ENCODE peak calls at places on chromosomes 13 and 19, in five cellular contexts. I is cardiac muscle cell, N is WTC11, A is RWPE1, L is left lung. U is an unnamed sample.

GRCh38 chr19:45419396-45419795 is 4.3 kb downstream of the ERCC1 start:
- DNase-seq in I (no peak), N (no peak), A (no peak), L (peak; percentile 63), U (peak; percentile 82)

GRCh38 chr13:110044521-110045200 is 258.3 kb upstream of the IRS2 start:
- DNase-seq in I (no peak), N (no peak), A (no peak), L (no peak), U (no peak)

GRCh38 chr19:41327499-41328156 is 17.7 kb downstream of the CCDC97 start:
- DNase-seq in I (no peak), N (peak; percentile 40), A (peak; percentile 92), L (peak; percentile 91), U (peak; percentile 92)

GRCh38 chr19:45768644-45769053 is 403 bp downstream of the SIX5 start:
- DNase-seq in I (peak; percentile 52), N (peak; percentile 61), A (peak; percentile 59), L (no peak), U (no peak)

GRCh38 chr13:34810996-34811395 is 131.1 kb upstream of the NBEA start:
- DNase-seq in I (no peak), N (no peak), A (no peak), L (no peak), U (no peak)

GRCh38 chr13:19910336-19911072 is 47.1 kb upstream of the ZMYM5 start:
- DNase-seq in I (no peak), N (no peak), A (peak; percentile 77), L (no peak), U (no peak)

GRCh38 chr19:29193116-29193515 is 19.8 kb downstream of the UQCRFS1 start:
- DNase-seq in I (no peak), N (no peak), A (no peak), L (no peak), U (no peak)

GRCh38 chr19:13633109-13633508 is 126.8 kb upstream of the CACNA1A start:
- DNase-seq in I (peak; percentile 31), N (no peak), A (no peak), L (no peak), U (no peak)

GRCh38 chr19:6610934-6611370 is 20.0 kb upstream of the CD70 start:
- DNase-seq in I (no peak), N (no peak), A (peak; percentile 72), L (no peak), U (no peak)

GRCh38 chr19:4976412-4977298 is 7.7 kb downstream of the KDM4B start:
- DNase-seq in I (no peak), N (peak; percentile 65), A (peak; percentile 76), L (peak; percentile 85), U (peak; percentile 90)
- TF ChIP-seq CTCF in I (peak; percentile 78), N (peak; percentile 33), A (peak; percentile 70), L (peak; percentile 46), U (peak; percentile 68)

DNA sequence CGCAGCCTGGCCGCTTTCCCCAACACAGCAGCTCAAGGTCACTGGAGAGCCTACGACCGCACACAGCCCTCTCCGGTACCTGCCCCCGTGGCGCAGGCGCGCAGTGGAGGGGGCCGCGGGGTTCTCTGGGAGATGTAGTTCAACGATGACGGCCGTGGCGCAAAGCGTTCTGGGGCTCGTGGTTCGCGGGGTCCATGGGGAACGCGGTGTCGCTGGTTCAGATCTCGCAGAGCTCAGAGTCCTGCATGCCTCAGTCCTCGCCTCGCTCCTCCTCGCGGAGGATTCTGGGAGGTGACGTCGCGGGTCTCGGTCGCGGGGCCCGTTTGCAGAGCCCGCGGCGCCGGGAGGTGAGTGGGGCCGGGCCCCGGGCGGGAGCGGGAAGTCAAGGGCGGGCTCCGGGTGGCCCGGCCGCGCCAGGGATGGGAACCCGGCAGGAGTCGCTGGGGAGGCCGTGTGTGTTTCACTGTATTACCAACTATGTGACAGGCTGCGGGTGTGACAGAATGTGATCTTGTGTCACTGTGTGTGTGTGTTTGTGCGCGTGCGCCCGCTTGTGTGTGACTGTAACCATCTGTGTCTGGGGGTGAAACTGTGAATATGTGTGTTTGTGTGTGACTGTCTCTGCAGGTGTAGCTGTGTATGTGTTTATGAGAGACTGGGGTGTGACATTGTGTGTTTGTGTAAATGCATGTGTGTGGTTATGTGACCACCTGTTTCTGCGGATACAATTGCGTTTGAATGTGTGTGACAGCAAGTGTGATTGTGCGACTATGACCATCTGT is at the start of gene ZNF527:
- DNase-seq in I (peak; percentile 99), N (peak; percentile 97), A (peak; percentile 92), L (peak; percentile 98), U (peak; percentile 93)
- TF ChIP-seq CTCF in I (peak; percentile 5), N (no peak), A (no peak), L (peak; percentile 19), U (no peak)

GRCh38 chr19:35211545-35212230 is 16.9 kb downstream of the FAM187B start:
- DNase-seq in I (no peak), N (no peak), A (no peak), L (peak; percentile 65), U (peak; percentile 74)
- TF ChIP-seq CTCF in I (no peak), N (no peak), A (no peak), L (no peak), U (peak; percentile 14)

GRCh38 chr19:33063356-33064116 is 1.2 kb downstream of the RHPN2 start:
- DNase-seq in I (peak; percentile 49), N (peak; percentile 24), A (peak; percentile 20), L (no peak), U (no peak)

GRCh38 chr19:33066543-33066942 is 1.9 kb upstream of the RHPN2 start:
- DNase-seq in I (no peak), N (no peak), A (no peak), L (no peak), U (no peak)

GRCh38 chr19:33062902-33063301 is 1.8 kb downstream of the RHPN2 start:
- DNase-seq in I (no peak), N (no peak), A (no peak), L (no peak), U (no peak)

GRCh38 chr19:33064778-33065550 is at the start of gene RHPN2:
- DNase-seq in I (peak; percentile 85), N (peak; percentile 72), A (peak; percentile 74), L (peak; percentile 65), U (no peak)

GRCh38 chr19:33064117-33064777 is 441 bp downstream of the RHPN2 start:
- DNase-seq in I (peak; percentile 53), N (peak; percentile 78), A (peak; percentile 24), L (peak; percentile 48), U (no peak)
- TF ChIP-seq CTCF in I (no peak), N (no peak), A (no peak), L (no peak), U (no peak)

GRCh38 chr13:45731455-45731854 is 29.3 kb downstream of the CBY2 start:
- DNase-seq in I (no peak), N (no peak), A (no peak), L (no peak), U (no peak)

GRCh38 chr13:45728759-45729158 is 26.6 kb downstream of the CBY2 start:
- DNase-seq in I (peak; percentile 46), N (peak; percentile 57), A (peak; percentile 23), L (no peak), U (no peak)
- TF ChIP-seq CTCF in I (peak; percentile 15), N (peak; percentile 59), A (peak; percentile 15), L (no peak), U (no peak)

GRCh38 chr13:23786607-23787006 is 102.6 kb downstream of the MIPEP start:
- DNase-seq in I (no peak), N (no peak), A (no peak), L (no peak), U (no peak)

GRCh38 chr13:23789576-23790346 is 99.4 kb downstream of the MIPEP start:
- DNase-seq in I (no peak), N (no peak), A (no peak), L (no peak), U (no peak)

GRCh38 chr13:23792680-23793079 is 96.5 kb downstream of the MIPEP start:
- DNase-seq in I (no peak), N (no peak), A (no peak), L (no peak), U (no peak)

GRCh38 chr13:23790591-23791170 is 98.5 kb downstream of the MIPEP start:
- DNase-seq in I (no peak), N (no peak), A (no peak), L (no peak), U (no peak)

GRCh38 chr13:23788459-23788858 is 100.7 kb downstream of the MIPEP start:
- DNase-seq in I (no peak), N (no peak), A (no peak), L (no peak), U (no peak)
- TF ChIP-seq CTCF in I (no peak), N (no peak), A (no peak), L (no peak), U (no peak)

GRCh38 chr13:33388254-33388998 is 102.9 kb upstream of the STARD13 start:
- DNase-seq in I (peak; percentile 17), N (no peak), A (peak; percentile 13), L (no peak), U (no peak)
- TF ChIP-seq CTCF in I (no peak), N (no peak), A (no peak), L (no peak), U (no peak)

GRCh38 chr19:2494447-2495129 is 18.7 kb downstream of the GADD45B start:
- DNase-seq in I (peak; percentile 64), N (no peak), A (peak; percentile 41), L (peak; percentile 78), U (peak; percentile 75)
- TF ChIP-seq CTCF in I (no peak), N (no peak), A (no peak), L (no peak), U (no peak)

GRCh38 chr13:79972066-79972569 is 368.8 kb downstream of the SPRY2 start:
- DNase-seq in I (no peak), N (no peak), A (no peak), L (no peak), U (no peak)

GRCh38 chr13:79973533-79973963 is 367.4 kb downstream of the SPRY2 start:
- DNase-seq in I (no peak), N (no peak), A (no peak), L (no peak), U (no peak)
- TF ChIP-seq CTCF in I (peak; percentile 43), N (peak; percentile 61), A (peak; percentile 15), L (no peak), U (peak; percentile 58)